ENCODE peak calls at places on chromosomes 4 and X, in six cellular contexts. Y is pancreas, O is cardiac muscle cell, J is upper lobe of left lung, L is GM23338, X is prostate gland. A is an unnamed sample. For H3K4me1, the result is how much of the 10 kb centered on the place peaks cover.

GRCh38 chr4:128811571-128812359 is 2.3 kb downstream of the JADE1 start:
- DNase-seq in L (peak), O (peak), J (peak), Y (peak), X (peak), A (peak)

GRCh38 chr4:165016971-165017370 is 14.8 kb upstream of the TRIM60 start:
- DNase-seq in J (no peak), X (no peak), O (no peak), L (peak), Y (no peak), A (no peak)

GRCh38 chr4:73053076-73053475 is 16.4 kb downstream of the COX18 start:
- DNase-seq in Y (no peak), L (no peak), X (no peak), O (no peak), J (no peak), A (no peak)

GRCh38 chr4:73762409-73762808 is 22.0 kb downstream of the CXCL8 start:
- DNase-seq in X (no peak), O (no peak), J (no peak), Y (no peak), L (no peak), A (no peak)

GRCh38 chr4:21476753-21477152 is 471.8 kb downstream of the KCNIP4 start:
- DNase-seq in Y (no peak), X (no peak), O (peak), J (no peak), L (peak), A (no peak)

GRCh38 chrX:2401590-2402360 is 99.0 kb downstream of the DHRSX start:
- DNase-seq in X (peak), L (no peak), Y (no peak), J (no peak), O (no peak), A (no peak)

GRCh38 chrX:56228914-56229313 is 3.2 kb upstream of the KLF8 start:
- DNase-seq in J (no peak), X (peak), Y (no peak), O (no peak), L (peak), A (no peak)

GRCh38 chr4:89836031-89836777 is 757 bp downstream of the SNCA start:
- DNase-seq in X (peak), O (peak), Y (peak), L (peak), J (peak), A (no peak)

GRCh38 chrX:14946721-14947120 is 73.5 kb downstream of the MOSPD2 start:
- DNase-seq in X (no peak), J (no peak), L (no peak), Y (no peak), O (no peak), A (no peak)

GRCh38 chrX:153642655-153643430 is 4.2 kb upstream of the DUSP9 start:
- DNase-seq in Y (peak), J (no peak), X (no peak), L (peak), O (no peak), A (peak)

GRCh38 chrX:13938766-13939530 is 90.7 kb downstream of the GEMIN8 start:
- DNase-seq in Y (no peak), J (no peak), L (peak), O (peak), X (no peak), A (no peak)

GRCh38 chr4:148152868-148153630 is 289.2 kb downstream of the NR3C2 start:
- DNase-seq in X (no peak), Y (no peak), J (no peak), L (no peak), O (no peak), A (no peak)
- H3K4me1 ChIP-seq in X (under half), Y (under half), J (under half), L (under half), O (under half), A (under half)

GRCh38 chr4:110157580-110157979 is 40.8 kb downstream of the ELOVL6 start:
- DNase-seq in X (no peak), J (no peak), O (no peak), Y (no peak), L (no peak), A (no peak)
- TF ChIP-seq CTCF in X (no peak), J (no peak), O (no peak), Y (no peak), L (no peak), A (no peak)

DNA sequence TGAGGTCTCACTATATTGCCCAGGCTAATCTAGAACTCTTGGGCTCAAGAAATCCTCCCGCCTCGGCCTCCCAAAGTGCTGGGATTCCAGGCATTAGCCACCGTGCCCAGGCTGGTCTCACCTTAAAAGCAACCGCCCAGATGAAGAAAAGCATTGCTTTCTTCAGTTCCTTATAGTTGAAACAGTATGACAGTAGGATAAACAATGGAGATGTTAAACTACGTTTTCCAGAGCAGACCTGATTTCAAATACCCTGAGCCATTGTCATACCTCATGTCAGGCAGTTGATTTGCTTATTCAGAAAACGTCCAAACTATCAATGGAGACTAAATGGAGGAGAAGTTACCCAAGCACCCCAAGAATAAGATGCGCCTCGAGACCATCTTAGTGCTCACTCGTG is 26.3 kb upstream of the TMEM131L start:
- DNase-seq in O (no peak), L (no peak), X (no peak), J (no peak), Y (no peak), A (no peak)
- H3K4me1 ChIP-seq in O (under half), L (under half), X (under half), J (under half), Y (under half), A (under half)

DNA sequence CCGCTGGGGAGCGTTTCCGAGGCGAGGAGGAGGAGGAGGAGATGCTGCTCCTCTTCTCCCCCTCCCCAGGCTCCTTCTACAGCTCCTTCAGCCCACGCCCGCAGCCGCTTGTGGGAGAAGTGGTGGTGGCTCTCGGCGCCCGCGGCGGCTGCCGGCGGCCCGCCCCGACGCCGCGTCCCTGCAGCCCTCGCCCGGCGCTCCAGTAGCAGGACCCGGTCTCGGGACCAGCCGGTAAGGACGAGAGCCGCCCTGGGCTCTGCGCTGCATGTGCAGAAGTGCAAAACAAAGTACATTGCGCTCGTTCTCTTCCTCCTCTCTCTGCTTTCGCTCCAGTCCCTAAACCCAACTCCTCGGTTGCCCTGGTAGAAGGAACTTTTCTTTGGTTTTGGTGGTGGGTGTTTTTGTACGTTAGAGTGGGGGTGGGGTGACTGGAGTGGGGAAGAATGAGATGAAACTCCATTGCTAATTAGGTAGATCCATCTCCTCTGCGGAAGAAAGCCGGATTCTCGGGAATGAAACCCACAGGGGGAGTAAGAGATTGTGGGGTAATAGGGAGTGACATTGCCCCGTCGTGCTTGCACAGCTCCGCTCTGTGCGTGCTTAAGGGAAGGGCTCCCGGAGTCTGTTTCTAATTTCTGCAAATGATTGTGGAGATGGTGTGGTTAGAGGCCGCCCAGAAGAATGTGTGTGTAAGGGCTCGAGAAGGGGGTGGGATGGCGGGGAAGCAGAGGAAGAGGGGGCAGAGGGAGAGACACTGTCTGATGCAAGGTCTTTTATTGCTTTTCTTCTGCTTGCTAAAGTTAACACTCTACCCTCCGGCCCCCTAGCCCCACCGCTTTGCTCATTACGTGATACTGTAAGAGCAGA is 677 bp downstream of the PTPN13 start:
- DNase-seq in X (peak), Y (no peak), O (peak), J (no peak), L (peak), A (no peak)
- TF ChIP-seq CTCF in X (no peak), Y (no peak), O (peak), J (no peak), L (peak), A (no peak)

A was measured in CD8-positive, alpha-beta T cell.